ENCODE peak calls at places on chromosomes 7 and 10, in five cellular contexts. G is lower lobe of right lung, K is left ventricle myocardium inferior, S is fibroblast of lung, M is transverse colon. L is an unnamed sample. For H3K4me1 and H3K36me3, the result is how much of the 10 kb centered on the place peaks cover.

GRCh38 chr7:129664029-129665012 is 52.8 kb downstream of the NRF1 start:
- DNase-seq in G (no peak), K (no peak), S (peak), M (no peak), L (no peak)

GRCh38 chr10:133267829-133268228 is 8.8 kb downstream of the ADAM8 start:
- DNase-seq in G (no peak), K (no peak), S (no peak), M (no peak), L (no peak)

GRCh38 chr7:24885716-24886115 is 94.3 kb downstream of the OSBPL3 start:
- DNase-seq in G (no peak), K (no peak), S (no peak), M (no peak), L (no peak)

GRCh38 chr7:26374665-26375373 is 83.2 kb downstream of the SNX10 start:
- DNase-seq in G (no peak), K (no peak), S (no peak), M (no peak), L (no peak)

GRCh38 chr7:39574673-39575349 is 8.6 kb downstream of the YAE1 start:
- DNase-seq in G (no peak), K (no peak), S (no peak), M (no peak), L (no peak)

GRCh38 chr7:88842217-88842616 is 46.7 kb upstream of the TEX47 start:
- DNase-seq in G (no peak), K (no peak), S (no peak), M (no peak), L (no peak)

GRCh38 chr10:97850446-97850845 is 803 bp downstream of the GOLGA7B start:
- DNase-seq in G (no peak), K (no peak), S (no peak), M (no peak), L (no peak)

GRCh38 chr7:4769753-4770152 is 5.7 kb upstream of the AP5Z1 start:
- DNase-seq in G (no peak), K (no peak), S (peak), M (no peak), L (no peak)

GRCh38 chr10:63738410-63738809 is 217.2 kb downstream of the REEP3 start:
- DNase-seq in G (no peak), K (no peak), S (peak), M (no peak), L (no peak)

GRCh38 chr10:114504769-114505579 is 100.7 kb upstream of the AFAP1L2 start:
- DNase-seq in G (no peak), K (no peak), S (peak), M (no peak), L (peak)

GRCh38 chr10:15324611-15325010 is 46.5 kb downstream of the FAM171A1 start:
- DNase-seq in G (no peak), K (no peak), S (no peak), M (no peak), L (no peak)

GRCh38 chr7:78326189-78326588 is 527.6 kb downstream of the PHTF2 start:
- DNase-seq in G (no peak), K (no peak), S (no peak), M (no peak), L (no peak)

GRCh38 chr10:59709472-59710125 is at the start of gene SLC16A9:
- DNase-seq in G (peak), K (peak), S (peak), M (peak), L (peak)

GRCh38 chr10:80580811-80581468 is 43.2 kb downstream of the SH2D4B start:
- DNase-seq in G (no peak), K (no peak), S (no peak), M (no peak), L (no peak)

GRCh38 chr10:44809652-44810051 is 101.5 kb upstream of the TMEM72 start:
- DNase-seq in G (no peak), K (no peak), S (no peak), M (no peak), L (no peak)

GRCh38 chr10:129419386-129419785 is 47.7 kb upstream of the MGMT start:
- DNase-seq in G (no peak), K (no peak), S (peak), M (no peak), L (no peak)

GRCh38 chr10:79070091-79070610 is 1.4 kb downstream of the ZMIZ1 start:
- DNase-seq in G (peak), K (peak), S (peak), M (peak), L (peak)

GRCh38 chr10:82037076-82037475 is 162.1 kb downstream of the NRG3 start:
- DNase-seq in G (no peak), K (no peak), S (no peak), M (no peak), L (no peak)

GRCh38 chr7:135317676-135318326 is 84.2 kb downstream of the STRA8 start:
- DNase-seq in G (no peak), K (no peak), S (no peak), M (peak), L (no peak)

GRCh38 chr7:116232402-116232749 is 22.0 kb downstream of the TES start:
- DNase-seq in G (no peak), K (no peak), S (peak), M (no peak), L (no peak)
- H3K4me1 ChIP-seq in G (half or more), K (half or more), S (under half), M (half or more), L (under half)

GRCh38 chr7:141652691-141653090 is 49.3 kb downstream of the DENND11 start:
- DNase-seq in G (no peak), K (no peak), S (no peak), M (no peak), L (no peak)
- H3K36me3 ChIP-seq in G (under half), K (under half), S (under half), M (under half), L (under half)

DNA sequence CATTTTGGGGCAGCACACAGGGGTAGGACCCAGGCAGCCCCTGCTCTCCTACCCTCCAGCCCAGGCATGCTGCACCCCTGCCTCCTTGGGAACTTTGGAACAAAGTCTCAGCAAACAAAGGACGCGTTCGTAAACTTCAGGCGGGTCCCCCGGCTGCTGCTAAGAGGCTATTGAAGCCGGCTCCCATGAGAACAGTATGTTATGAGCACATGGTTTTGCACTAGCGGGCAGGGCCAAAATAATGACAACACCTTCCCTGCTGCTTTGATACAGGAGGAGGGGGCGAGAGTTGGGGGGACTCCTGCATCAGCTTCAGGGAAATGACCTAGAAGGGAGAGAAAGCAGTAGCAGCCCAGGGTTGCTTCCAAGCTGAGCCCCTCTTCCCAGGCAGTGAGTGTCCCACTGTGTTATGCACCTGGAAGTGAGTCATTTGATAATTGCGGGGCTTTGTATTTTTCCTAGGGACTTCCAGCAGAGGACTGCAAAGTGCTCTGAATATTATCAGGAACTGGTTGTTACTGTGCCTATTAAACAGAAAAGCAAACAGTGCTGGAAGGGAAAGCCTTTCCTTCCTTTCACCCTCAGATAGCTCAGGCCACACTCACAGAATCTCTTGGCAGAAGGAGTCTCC is 6.9 kb downstream of the ITPRIP start:
- DNase-seq in G (no peak), K (no peak), S (peak), M (peak), L (no peak)
- H3K27ac ChIP-seq in G (peak), K (peak), S (peak), M (peak), L (peak)

DNA sequence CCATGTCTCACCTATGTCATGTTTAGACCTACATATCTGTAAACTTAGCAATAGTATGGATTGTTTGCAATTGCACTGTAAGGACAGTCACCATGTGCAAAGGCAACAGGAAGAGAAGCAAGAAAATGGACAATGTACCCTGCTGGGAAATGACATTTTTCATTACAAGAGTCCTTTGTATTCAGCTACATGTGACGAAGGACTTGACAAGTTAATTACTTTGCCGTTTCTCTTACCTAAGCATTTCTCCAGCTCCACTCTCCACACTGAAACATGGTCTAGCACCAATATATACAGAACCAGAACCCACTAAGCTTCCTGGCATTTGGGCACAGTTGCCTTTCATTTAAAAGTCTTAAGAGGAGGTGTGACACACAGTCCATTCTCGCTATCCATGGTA is 76.6 kb upstream of the PFKP start:
- DNase-seq in G (no peak), K (no peak), S (no peak), M (no peak), L (no peak)
- H3K4me1 ChIP-seq in G (under half), K (under half), S (under half), M (under half), L (under half)

GRCh38 chr7:95590387-95591248 is 5.7 kb downstream of the PDK4 start:
- DNase-seq in G (no peak), K (no peak), S (no peak), M (no peak), L (no peak)

GRCh38 chr7:95586951-95587301 is 9.4 kb downstream of the PDK4 start:
- DNase-seq in G (no peak), K (no peak), S (no peak), M (no peak), L (no peak)

GRCh38 chr7:95592570-95592969 is 3.7 kb downstream of the PDK4 start:
- DNase-seq in G (no peak), K (no peak), S (no peak), M (no peak), L (no peak)

GRCh38 chr7:95589031-95589430 is 7.3 kb downstream of the PDK4 start:
- DNase-seq in G (no peak), K (no peak), S (no peak), M (no peak), L (no peak)

DNA sequence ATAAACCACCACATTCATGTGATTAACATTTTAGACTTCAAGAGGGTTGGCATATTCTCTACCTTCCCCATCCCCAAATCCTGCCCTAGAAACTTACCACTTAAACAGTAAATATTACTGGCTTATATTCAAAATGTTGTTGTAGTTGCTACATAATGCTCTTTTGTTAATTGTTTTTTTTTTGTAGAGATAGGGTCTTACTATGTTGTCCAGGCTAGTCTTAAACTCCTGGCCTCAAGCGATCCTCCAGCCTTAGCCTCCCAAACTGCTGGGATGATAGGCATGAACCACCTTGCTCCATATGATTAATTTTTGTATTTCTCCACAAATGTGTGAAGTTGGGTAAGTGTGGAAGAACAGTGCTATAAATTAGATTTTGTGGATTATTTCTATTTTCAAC is 6.5 kb downstream of the PDK4 start:
- DNase-seq in G (no peak), K (no peak), S (no peak), M (no peak), L (no peak)
- H3K36me3 ChIP-seq in G (half or more), K (half or more), S (under half), M (under half), L (under half)

GRCh38 chr7:18179058-18179457 is 151.4 kb upstream of the PRPS1L1 start:
- DNase-seq in G (no peak), K (no peak), S (no peak), M (no peak), L (no peak)
- H3K27ac ChIP-seq in G (no peak), K (no peak), S (no peak), M (no peak), L (no peak)

GRCh38 chr7:107993879-107994278 is 9.1 kb downstream of the LAMB1 start:
- DNase-seq in G (no peak), K (no peak), S (no peak), M (peak), L (no peak)
- H3K4me1 ChIP-seq in G (under half), K (half or more), S (under half), M (half or more), L (under half)

GRCh38 chr7:105752671-105753275 is 123.6 kb downstream of the ATXN7L1 start:
- DNase-seq in G (no peak), K (no peak), S (no peak), M (no peak), L (no peak)
- H3K36me3 ChIP-seq in G (under half), K (under half), S (under half), M (under half), L (under half)

L was measured in aorta.